ENCODE peak calls at places on chromosomes 1 and 21, in four cellular contexts. One of them, this sample, is unnamed.

GRCh38 chr1:166300767-166301166 is 134.0 kb upstream of the FAM78B start:
- DNase-seq in EH: no peak
- DNase-seq in EL: no peak
- DNase-seq in dorsolateral prefrontal cortex: no peak
- DNase-seq in this sample: no peak

GRCh38 chr1:14915356-14916054 is 238.0 kb upstream of the TMEM51 start:
- DNase-seq in EH: peak
- DNase-seq in EL: peak
- DNase-seq in dorsolateral prefrontal cortex: no peak
- DNase-seq in this sample: peak

GRCh38 chr1:231359113-231359512 is 21.0 kb downstream of the SPRTN start:
- DNase-seq in EH: peak
- DNase-seq in EL: peak
- DNase-seq in dorsolateral prefrontal cortex: no peak
- DNase-seq in this sample: peak

GRCh38 chr1:19762175-19762779 is 37.4 kb downstream of the TMCO4 start:
- DNase-seq in EH: peak
- DNase-seq in EL: peak
- DNase-seq in dorsolateral prefrontal cortex: no peak
- DNase-seq in this sample: peak

GRCh38 chr21:38126677-38127271 is 130.0 kb upstream of the KCNJ15 start:
- DNase-seq in EH: peak
- DNase-seq in EL: peak
- DNase-seq in dorsolateral prefrontal cortex: no peak
- DNase-seq in this sample: peak

GRCh38 chr1:210938416-210938925 is 195.5 kb downstream of the KCNH1 start:
- DNase-seq in EH: peak
- DNase-seq in EL: peak
- DNase-seq in dorsolateral prefrontal cortex: no peak
- DNase-seq in this sample: no peak

GRCh38 chr21:34018185-34018584 is 55.2 kb upstream of the MRPS6 start:
- DNase-seq in EH: no peak
- DNase-seq in EL: no peak
- DNase-seq in dorsolateral prefrontal cortex: no peak
- DNase-seq in this sample: no peak

GRCh38 chr1:29121951-29122661 is 1.6 kb downstream of the TMEM200B start:
- DNase-seq in EH: peak
- DNase-seq in EL: peak
- DNase-seq in dorsolateral prefrontal cortex: no peak
- DNase-seq in this sample: peak

GRCh38 chr1:218524526-218524925 is 179.4 kb downstream of the TGFB2 start:
- DNase-seq in EH: peak
- DNase-seq in EL: peak
- DNase-seq in dorsolateral prefrontal cortex: no peak
- DNase-seq in this sample: peak

GRCh38 chr1:26029864-26030481 is 8.4 kb downstream of the EXTL1 start:
- DNase-seq in EH: no peak
- DNase-seq in EL: no peak
- DNase-seq in dorsolateral prefrontal cortex: no peak
- DNase-seq in this sample: no peak

GRCh38 chr1:51168946-51169345 is 66.9 kb downstream of the C1orf185 start:
- DNase-seq in EH: no peak
- DNase-seq in EL: no peak
- DNase-seq in dorsolateral prefrontal cortex: no peak
- DNase-seq in this sample: no peak

GRCh38 chr1:34682452-34683223 is 72.2 kb upstream of the GJB5 start:
- DNase-seq in EH: no peak
- DNase-seq in EL: no peak
- DNase-seq in dorsolateral prefrontal cortex: no peak
- DNase-seq in this sample: no peak

GRCh38 chr21:39313042-39313456 is 383 bp downstream of the BRWD1 start:
- DNase-seq in EH: no peak
- DNase-seq in EL: no peak
- DNase-seq in dorsolateral prefrontal cortex: peak
- DNase-seq in this sample: peak

GRCh38 chr1:171784779-171785178 is 3.3 kb downstream of the METTL13 start:
- DNase-seq in EH: no peak
- DNase-seq in EL: no peak
- DNase-seq in dorsolateral prefrontal cortex: no peak
- DNase-seq in this sample: no peak

GRCh38 chr1:22958556-22958955 is 14.1 kb downstream of the LACTBL1 start:
- DNase-seq in EH: no peak
- DNase-seq in EL: no peak
- DNase-seq in dorsolateral prefrontal cortex: no peak
- DNase-seq in this sample: no peak

GRCh38 chr1:202684716-202685115 is 25.5 kb downstream of the SYT2 start:
- DNase-seq in EH: no peak
- DNase-seq in EL: no peak
- DNase-seq in dorsolateral prefrontal cortex: no peak
- DNase-seq in this sample: no peak

GRCh38 chr1:83596331-83596730 is 402.6 kb downstream of the TTLL7 start:
- DNase-seq in EH: no peak
- DNase-seq in EL: no peak
- DNase-seq in dorsolateral prefrontal cortex: no peak
- DNase-seq in this sample: no peak

GRCh38 chr1:10051656-10052055 is 18.9 kb downstream of the UBE4B start:
- DNase-seq in EH: no peak
- DNase-seq in EL: no peak
- DNase-seq in dorsolateral prefrontal cortex: no peak
- DNase-seq in this sample: no peak

GRCh38 chr1:902023-902422 is 21.7 kb upstream of the SAMD11 start:
- DNase-seq in EH: no peak
- DNase-seq in EL: no peak
- DNase-seq in dorsolateral prefrontal cortex: no peak
- DNase-seq in this sample: no peak

GRCh38 chr1:17561252-17561558 is 21.7 kb downstream of the ARHGEF10L start:
- DNase-seq in EH: no peak
- DNase-seq in EL: no peak
- DNase-seq in dorsolateral prefrontal cortex: no peak
- DNase-seq in this sample: peak

GRCh38 chr21:45981641-45982255 is at the start of gene COL6A1:
- DNase-seq in EH: peak
- DNase-seq in EL: peak
- DNase-seq in dorsolateral prefrontal cortex: peak
- DNase-seq in this sample: peak

GRCh38 chr1:153977250-153978240 is at the start of gene JTB:
- DNase-seq in EH: peak
- DNase-seq in EL: peak
- DNase-seq in dorsolateral prefrontal cortex: peak
- DNase-seq in this sample: peak

GRCh38 chr1:224700915-224701531 is 84.9 kb downstream of the CNIH3 start:
- DNase-seq in EH: peak
- DNase-seq in EL: peak
- DNase-seq in dorsolateral prefrontal cortex: no peak
- DNase-seq in this sample: peak

GRCh38 chr1:95990033-95990432 is 731.6 kb upstream of the PTBP2 start:
- DNase-seq in EH: no peak
- DNase-seq in EL: no peak
- DNase-seq in dorsolateral prefrontal cortex: no peak
- DNase-seq in this sample: no peak

GRCh38 chr1:165137551-165138316 is 218.8 kb downstream of the LMX1A start:
- DNase-seq in EH: no peak
- DNase-seq in EL: no peak
- DNase-seq in dorsolateral prefrontal cortex: no peak
- DNase-seq in this sample: no peak

GRCh38 chr1:48302652-48303051 is 80.1 kb downstream of the SLC5A9 start:
- DNase-seq in EH: no peak
- DNase-seq in EL: no peak
- DNase-seq in dorsolateral prefrontal cortex: no peak
- DNase-seq in this sample: no peak

GRCh38 chr21:28336299-28336698 is 656.4 kb downstream of the LTN1 start:
- DNase-seq in EH: peak
- DNase-seq in EL: peak
- DNase-seq in dorsolateral prefrontal cortex: no peak
- DNase-seq in this sample: peak

GRCh38 chr1:8987881-8988617 is 38.2 kb downstream of the SLC2A7 start:
- DNase-seq in EH: peak
- DNase-seq in EL: peak
- DNase-seq in dorsolateral prefrontal cortex: peak
- DNase-seq in this sample: peak

GRCh38 chr1:17573518-17574041 is 34.1 kb downstream of the ARHGEF10L start:
- DNase-seq in EH: no peak
- DNase-seq in EL: no peak
- DNase-seq in dorsolateral prefrontal cortex: no peak
- DNase-seq in this sample: no peak

GRCh38 chr1:1290238-1290731 is 10.0 kb downstream of the SCNN1D start:
- DNase-seq in EH: peak
- DNase-seq in EL: no peak
- DNase-seq in dorsolateral prefrontal cortex: no peak
- DNase-seq in this sample: peak